ENCODE peak calls at places on chromosomes 13 and 19, in four cellular contexts. One of them, this sample, is unnamed.

GRCh38 chr13:51034906-51035305 is 76.2 kb downstream of the C13orf42 start:
- DNase-seq in NCI-H1417 treated with DMSO at 0.1 percent for 48 hours: peak; percentile 66
- DNase-seq in A549: no peak
- DNase-seq in body of pancreas: no peak
- DNase-seq in this sample: peak; percentile 3

GRCh38 chr19:32751066-32751465 is 31.5 kb downstream of the TDRD12 start:
- DNase-seq in body of pancreas: no peak
- DNase-seq in NCI-H1417 treated with DMSO at 0.1 percent for 48 hours: no peak
- DNase-seq in A549: no peak
- DNase-seq in this sample: no peak

GRCh38 chr19:12937243-12938053 is 961 bp upstream of the CALR start:
- DNase-seq in A549: peak; percentile 68
- DNase-seq in body of pancreas: peak; percentile 49
- DNase-seq in NCI-H1417 treated with DMSO at 0.1 percent for 48 hours: no peak
- DNase-seq in this sample: no peak

GRCh38 chr13:50887153-50887552 is 22.4 kb upstream of the RNASEH2B start:
- DNase-seq in NCI-H1417 treated with DMSO at 0.1 percent for 48 hours: no peak
- DNase-seq in A549: no peak
- DNase-seq in body of pancreas: no peak
- DNase-seq in this sample: no peak

GRCh38 chr19:12800873-12801465 is 631 bp downstream of the PRDX2 start:
- DNase-seq in A549: no peak
- DNase-seq in NCI-H1417 treated with DMSO at 0.1 percent for 48 hours: no peak
- DNase-seq in body of pancreas: peak; percentile 60
- DNase-seq in this sample: no peak

GRCh38 chr19:15631817-15632216 is 8.9 kb upstream of the CYP4F3 start:
- DNase-seq in NCI-H1417 treated with DMSO at 0.1 percent for 48 hours: no peak
- DNase-seq in body of pancreas: no peak
- DNase-seq in A549: no peak
- DNase-seq in this sample: peak; percentile 34

GRCh38 chr19:42251572-42251990 is 3.3 kb downstream of the ERF start:
- DNase-seq in NCI-H1417 treated with DMSO at 0.1 percent for 48 hours: no peak
- DNase-seq in A549: peak; percentile 50
- DNase-seq in body of pancreas: peak; percentile 17
- DNase-seq in this sample: peak; percentile 7

GRCh38 chr13:106612688-106613087 is 44.8 kb upstream of the ARGLU1 start:
- DNase-seq in NCI-H1417 treated with DMSO at 0.1 percent for 48 hours: no peak
- DNase-seq in body of pancreas: peak; percentile 55
- DNase-seq in A549: no peak
- DNase-seq in this sample: no peak

GRCh38 chr19:51727349-51727880 is 3.6 kb upstream of the HAS1 start:
- DNase-seq in A549: no peak
- DNase-seq in body of pancreas: no peak
- DNase-seq in NCI-H1417 treated with DMSO at 0.1 percent for 48 hours: no peak
- DNase-seq in this sample: no peak

GRCh38 chr19:45121827-45122345 is 28.9 kb downstream of the PPP1R37 start:
- DNase-seq in body of pancreas: no peak
- DNase-seq in A549: no peak
- DNase-seq in NCI-H1417 treated with DMSO at 0.1 percent for 48 hours: no peak
- DNase-seq in this sample: no peak

GRCh38 chr13:29429496-29429895 is 166.0 kb downstream of the SLC7A1 start:
- DNase-seq in A549: no peak
- DNase-seq in body of pancreas: no peak
- DNase-seq in NCI-H1417 treated with DMSO at 0.1 percent for 48 hours: no peak
- DNase-seq in this sample: no peak

GRCh38 chr13:28864544-28864943 is 44.4 kb downstream of the MTUS2 start:
- DNase-seq in body of pancreas: no peak
- DNase-seq in NCI-H1417 treated with DMSO at 0.1 percent for 48 hours: no peak
- DNase-seq in A549: no peak
- DNase-seq in this sample: no peak

GRCh38 chr13:96849091-96849490 is 145.2 kb downstream of the OXGR1 start:
- DNase-seq in NCI-H1417 treated with DMSO at 0.1 percent for 48 hours: no peak
- DNase-seq in A549: no peak
- DNase-seq in body of pancreas: no peak
- DNase-seq in this sample: no peak

GRCh38 chr13:74825170-74825948 is 656.6 kb downstream of the TBC1D4 start:
- DNase-seq in body of pancreas: no peak
- DNase-seq in A549: peak; percentile 54
- DNase-seq in NCI-H1417 treated with DMSO at 0.1 percent for 48 hours: no peak
- DNase-seq in this sample: no peak

GRCh38 chr19:13038306-13039210 is 43.3 kb downstream of the NFIX start:
- DNase-seq in body of pancreas: no peak
- DNase-seq in A549: no peak
- DNase-seq in NCI-H1417 treated with DMSO at 0.1 percent for 48 hours: no peak
- DNase-seq in this sample: no peak

GRCh38 chr13:34459856-34460255 is 482.2 kb upstream of the NBEA start:
- DNase-seq in body of pancreas: no peak
- DNase-seq in NCI-H1417 treated with DMSO at 0.1 percent for 48 hours: no peak
- DNase-seq in A549: no peak
- DNase-seq in this sample: no peak

GRCh38 chr13:30499338-30499737 is 33.6 kb upstream of the HMGB1 start:
- DNase-seq in body of pancreas: no peak
- DNase-seq in A549: no peak
- DNase-seq in NCI-H1417 treated with DMSO at 0.1 percent for 48 hours: no peak
- DNase-seq in this sample: no peak

GRCh38 chr13:95128045-95128643 is 173.1 kb downstream of the ABCC4 start:
- DNase-seq in NCI-H1417 treated with DMSO at 0.1 percent for 48 hours: peak; percentile 84
- DNase-seq in A549: peak; percentile 86
- DNase-seq in body of pancreas: peak; percentile 18
- DNase-seq in this sample: no peak

GRCh38 chr19:23055946-23056345 is 53.0 kb upstream of the ZNF728 start:
- DNase-seq in body of pancreas: no peak
- DNase-seq in NCI-H1417 treated with DMSO at 0.1 percent for 48 hours: no peak
- DNase-seq in A549: no peak
- DNase-seq in this sample: no peak

GRCh38 chr19:35992902-35993765 is 1.9 kb upstream of the SDHAF1 start:
- DNase-seq in A549: no peak
- DNase-seq in body of pancreas: no peak
- DNase-seq in NCI-H1417 treated with DMSO at 0.1 percent for 48 hours: no peak
- DNase-seq in this sample: no peak

GRCh38 chr13:78393286-78393685 is 210.1 kb downstream of the POU4F1 start:
- DNase-seq in NCI-H1417 treated with DMSO at 0.1 percent for 48 hours: no peak
- DNase-seq in A549: no peak
- DNase-seq in body of pancreas: no peak
- DNase-seq in this sample: no peak

GRCh38 chr19:48393559-48394330 is at the start of gene GRIN2D:
- DNase-seq in NCI-H1417 treated with DMSO at 0.1 percent for 48 hours: no peak
- DNase-seq in A549: peak; percentile 68
- DNase-seq in body of pancreas: no peak
- DNase-seq in this sample: no peak

GRCh38 chr13:98977568-98978270 is at the start of gene DOCK9:
- DNase-seq in NCI-H1417 treated with DMSO at 0.1 percent for 48 hours: no peak
- DNase-seq in body of pancreas: peak; percentile 68
- DNase-seq in A549: no peak
- DNase-seq in this sample: no peak

GRCh38 chr19:41746593-41747227 is 8.6 kb upstream of the CEACAM6 start:
- DNase-seq in body of pancreas: peak; percentile 75
- DNase-seq in A549: peak; percentile 87
- DNase-seq in NCI-H1417 treated with DMSO at 0.1 percent for 48 hours: no peak
- DNase-seq in this sample: peak; percentile 86

GRCh38 chr19:677201-677600 is 1.0 kb downstream of the FSTL3 start:
- DNase-seq in body of pancreas: peak; percentile 72
- DNase-seq in NCI-H1417 treated with DMSO at 0.1 percent for 48 hours: no peak
- DNase-seq in A549: peak; percentile 86
- DNase-seq in this sample: peak; percentile 77

GRCh38 chr13:36069881-36070366 is 61.3 kb downstream of the DCLK1 start:
- DNase-seq in body of pancreas: peak; percentile 6
- DNase-seq in A549: no peak
- DNase-seq in NCI-H1417 treated with DMSO at 0.1 percent for 48 hours: no peak
- DNase-seq in this sample: no peak

GRCh38 chr19:41328157-41328817 is 18.3 kb downstream of the CCDC97 start:
- DNase-seq in A549: peak; percentile 56
- DNase-seq in body of pancreas: no peak
- DNase-seq in NCI-H1417 treated with DMSO at 0.1 percent for 48 hours: no peak
- DNase-seq in this sample: no peak

GRCh38 chr13:79593611-79594275 is 112.8 kb downstream of the NDFIP2 start:
- DNase-seq in NCI-H1417 treated with DMSO at 0.1 percent for 48 hours: no peak
- DNase-seq in body of pancreas: no peak
- DNase-seq in A549: no peak
- DNase-seq in this sample: no peak

GRCh38 chr19:8877854-8878705 is 45.9 kb downstream of the MBD3L1 start:
- DNase-seq in NCI-H1417 treated with DMSO at 0.1 percent for 48 hours: no peak
- DNase-seq in A549: peak; percentile 11
- DNase-seq in body of pancreas: no peak
- DNase-seq in this sample: no peak

GRCh38 chr13:30142502-30143211 is 164.7 kb downstream of the KATNAL1 start:
- DNase-seq in body of pancreas: peak; percentile 46
- DNase-seq in NCI-H1417 treated with DMSO at 0.1 percent for 48 hours: no peak
- DNase-seq in A549: peak; percentile 39
- DNase-seq in this sample: peak; percentile 61

GRCh38 chr19:17183858-17184271 is 31.3 kb upstream of the USE1 start:
- DNase-seq in body of pancreas: no peak
- DNase-seq in A549: no peak
- DNase-seq in NCI-H1417 treated with DMSO at 0.1 percent for 48 hours: no peak
- DNase-seq in this sample: no peak

GRCh38 chr19:47663435-47663910 is 49.7 kb upstream of the EHD2 start:
- DNase-seq in NCI-H1417 treated with DMSO at 0.1 percent for 48 hours: no peak
- DNase-seq in A549: peak; percentile 31
- DNase-seq in body of pancreas: no peak
- DNase-seq in this sample: no peak

GRCh38 chr13:93745884-93746283 is 519.3 kb downstream of the GPC6 start:
- DNase-seq in NCI-H1417 treated with DMSO at 0.1 percent for 48 hours: no peak
- DNase-seq in body of pancreas: no peak
- DNase-seq in A549: no peak
- DNase-seq in this sample: no peak

GRCh38 chr19:55980415-55980814 is 6.2 kb upstream of the NLRP5 start:
- DNase-seq in body of pancreas: no peak
- DNase-seq in A549: no peak
- DNase-seq in NCI-H1417 treated with DMSO at 0.1 percent for 48 hours: no peak
- DNase-seq in this sample: no peak

GRCh38 chr19:50322931-50323781 is 6.0 kb downstream of the KCNC3 start:
- DNase-seq in A549: no peak
- DNase-seq in body of pancreas: no peak
- DNase-seq in NCI-H1417 treated with DMSO at 0.1 percent for 48 hours: no peak
- DNase-seq in this sample: no peak

GRCh38 chr13:21014666-21015170 is 46.7 kb downstream of the LATS2 start:
- DNase-seq in body of pancreas: peak; percentile 53
- DNase-seq in A549: peak; percentile 21
- DNase-seq in NCI-H1417 treated with DMSO at 0.1 percent for 48 hours: no peak
- DNase-seq in this sample: no peak